ENCODE peak calls at places on chromosomes 1 and 21, in six cellular contexts. O is left cardiac atrium, N is tibial artery, J is cortex of kidney, U is RWPE1, G is cardiac septum. X is an unnamed sample.

GRCh38 chr1:8903908-8904650 is 25.6 kb upstream of the ENO1 start:
- DNase-seq in O (peak; percentile 48), N (peak; percentile 87), J (no peak), U (peak; percentile 85), G (no peak), X (peak; percentile 66)

GRCh38 chr1:43796111-43796581 is 88.8 kb downstream of the ST3GAL3 start:
- DNase-seq in O (no peak), N (no peak), J (no peak), U (no peak), G (no peak), X (no peak)

GRCh38 chr1:113641396-113641795 is 117.9 kb downstream of the PHTF1 start:
- DNase-seq in O (no peak), N (no peak), J (no peak), U (no peak), G (no peak), X (no peak)

GRCh38 chr1:228174482-228175315 is 9.1 kb downstream of the IBA57 start:
- DNase-seq in O (peak; percentile 37), N (peak; percentile 66), J (no peak), U (peak; percentile 26), G (no peak), X (peak; percentile 39)

GRCh38 chr1:57131701-57132394 is 166.0 kb upstream of the C8B start:
- DNase-seq in O (no peak), N (no peak), J (no peak), U (peak; percentile 24), G (no peak), X (no peak)

GRCh38 chr1:85495556-85495955 is 30.6 kb upstream of the DDAH1 start:
- DNase-seq in O (no peak), N (no peak), J (no peak), U (peak; percentile 80), G (no peak), X (no peak)

GRCh38 chr1:183593356-183593755 is 3.1 kb upstream of the NCF2 start:
- DNase-seq in O (no peak), N (no peak), J (no peak), U (no peak), G (no peak), X (no peak)

GRCh38 chr1:52180176-52180575 is 38.3 kb downstream of the ZFYVE9 start:
- DNase-seq in O (no peak), N (no peak), J (no peak), U (no peak), G (no peak), X (no peak)

GRCh38 chr1:37498872-37499617 is 15.5 kb downstream of the MEAF6 start:
- DNase-seq in O (peak; percentile 37), N (no peak), J (no peak), U (no peak), G (no peak), X (no peak)

GRCh38 chr1:69077198-69077597 is 490.5 kb upstream of the LRRC7 start:
- DNase-seq in O (no peak), N (no peak), J (no peak), U (no peak), G (no peak), X (no peak)

GRCh38 chr21:39314155-39315027 is 959 bp upstream of the BRWD1 start:
- DNase-seq in O (peak; percentile 61), N (peak; percentile 71), J (no peak), U (peak; percentile 27), G (no peak), X (peak; percentile 52)

GRCh38 chr1:186530104-186530503 is 69.2 kb upstream of the PDC start:
- DNase-seq in O (no peak), N (no peak), J (no peak), U (no peak), G (no peak), X (no peak)

GRCh38 chr1:182413969-182414368 is 13.5 kb upstream of the TEDDM1 start:
- DNase-seq in O (no peak), N (no peak), J (no peak), U (no peak), G (no peak), X (no peak)

GRCh38 chr1:58618303-58618702 is 41.3 kb upstream of the TACSTD2 start:
- DNase-seq in O (peak; percentile 61), N (peak; percentile 89), J (no peak), U (peak; percentile 94), G (no peak), X (no peak)

GRCh38 chr1:201365251-201365650 is 12.2 kb downstream of the TNNT2 start:
- DNase-seq in O (peak; percentile 20), N (no peak), J (no peak), U (no peak), G (no peak), X (no peak)

GRCh38 chr1:182215797-182216196 is 154.3 kb upstream of the ZNF648 start:
- DNase-seq in O (no peak), N (no peak), J (no peak), U (peak; percentile 16), G (no peak), X (no peak)

GRCh38 chr1:8121261-8122159 is 95.4 kb upstream of the ERRFI1 start:
- DNase-seq in O (peak; percentile 50), N (peak; percentile 91), J (no peak), U (peak; percentile 31), G (no peak), X (peak; percentile 88)

GRCh38 chr1:91803133-91803532 is 82.8 kb downstream of the TGFBR3 start:
- DNase-seq in O (peak; percentile 34), N (peak; percentile 72), J (no peak), U (no peak), G (no peak), X (no peak)

GRCh38 chr21:41933259-41934079 is 20.3 kb downstream of the C2CD2 start:
- DNase-seq in O (peak; percentile 48), N (no peak), J (no peak), U (peak; percentile 69), G (no peak), X (no peak)

GRCh38 chr1:157932082-157932481 is 61.4 kb upstream of the KIRREL1 start:
- DNase-seq in O (no peak), N (no peak), J (no peak), U (peak; percentile 49), G (no peak), X (no peak)

GRCh38 chr1:204258213-204259115 is 44.7 kb upstream of the GOLT1A start:
- DNase-seq in O (peak; percentile 66), N (no peak), J (no peak), U (peak; percentile 82), G (no peak), X (peak; percentile 75)

GRCh38 chr1:203521071-203521794 is 27.3 kb downstream of the OPTC start:
- DNase-seq in O (no peak), N (no peak), J (no peak), U (no peak), G (no peak), X (no peak)

GRCh38 chr1:211935448-211935970 is 99.8 kb downstream of the INTS7 start:
- DNase-seq in O (no peak), N (no peak), J (no peak), U (no peak), G (no peak), X (no peak)

GRCh38 chr1:116168277-116169032 is 57.3 kb downstream of the MAB21L3 start:
- DNase-seq in O (peak; percentile 92), N (peak; percentile 89), J (no peak), U (peak; percentile 35), G (peak; percentile 89), X (peak; percentile 93)

GRCh38 chr1:19901653-19902052 is 19.5 kb downstream of the OTUD3 start:
- DNase-seq in O (no peak), N (no peak), J (no peak), U (no peak), G (no peak), X (no peak)

GRCh38 chr1:162912061-162912667 is 51.2 kb upstream of the CCDC190 start:
- DNase-seq in O (no peak), N (no peak), J (no peak), U (no peak), G (no peak), X (no peak)

GRCh38 chr1:99207216-99207615 is 57.1 kb upstream of the PLPPR4 start:
- DNase-seq in O (no peak), N (no peak), J (no peak), U (no peak), G (no peak), X (no peak)

GRCh38 chr1:226973898-226974543 is 33.9 kb downstream of the COQ8A start:
- DNase-seq in O (peak; percentile 56), N (peak; percentile 87), J (no peak), U (peak; percentile 47), G (no peak), X (peak; percentile 83)

GRCh38 chr1:211344335-211344664 is 17.7 kb downstream of the TRAF5 start:
- DNase-seq in O (no peak), N (no peak), J (no peak), U (no peak), G (no peak), X (no peak)

GRCh38 chr1:155472491-155472890 is 90.1 kb downstream of the ASH1L start:
- DNase-seq in O (no peak), N (no peak), J (no peak), U (no peak), G (no peak), X (no peak)

GRCh38 chr1:84540759-84541158 is 33.5 kb downstream of the CTBS start:
- DNase-seq in O (no peak), N (no peak), J (no peak), U (no peak), G (no peak), X (no peak)

GRCh38 chr1:110383311-110383990 is 7.4 kb downstream of the SLC16A4 start:
- DNase-seq in O (no peak), N (no peak), J (no peak), U (no peak), G (no peak), X (no peak)

X was measured in ovary.